ENCODE peak calls at places on chromosomes 7 and 10, in four cellular contexts. S is transverse colon; D is CD4-positive, alpha-beta T cell; R is NT2/D1. E is an unnamed sample.

GRCh38 chr7:98215561-98216495 is 4.6 kb downstream of the BHLHA15 start:
- DNase-seq in R (no peak), S (no peak), D (no peak), E (no peak)

GRCh38 chr10:91198781-91199180 is 21.7 kb upstream of the PCGF5 start:
- DNase-seq in R (no peak), S (no peak), D (no peak), E (no peak)

GRCh38 chr7:36086571-36086970 is 66.5 kb upstream of the EEPD1 start:
- DNase-seq in S (no peak), D (no peak), R (no peak), E (no peak)

GRCh38 chr10:97759981-97760345 is 11.8 kb downstream of the SFRP5 start:
- DNase-seq in S (no peak), R (no peak), D (no peak), E (no peak)

GRCh38 chr10:132232553-132232949 is 45.8 kb downstream of the DPYSL4 start:
- DNase-seq in S (no peak), R (no peak), D (no peak), E (no peak)

GRCh38 chr10:84214612-84215235 is 10.6 kb downstream of the LRIT2 start:
- DNase-seq in D (no peak), S (peak; percentile 36), R (peak; percentile 25), E (peak; percentile 60)

GRCh38 chr7:134448359-134449229 is 10.3 kb downstream of the AKR1B1 start:
- DNase-seq in D (no peak), S (no peak), R (no peak), E (no peak)

GRCh38 chr10:86922553-86922961 is 34.9 kb downstream of the MMRN2 start:
- DNase-seq in R (no peak), D (no peak), S (peak; percentile 52), E (no peak)

GRCh38 chr7:31122649-31123058 is 70.5 kb downstream of the ADCYAP1R1 start:
- DNase-seq in R (peak; percentile 94), D (no peak), S (peak; percentile 49), E (peak; percentile 82)

GRCh38 chr7:113561446-113561845 is 357.4 kb downstream of the PPP1R3A start:
- DNase-seq in R (no peak), S (no peak), D (no peak), E (no peak)

GRCh38 chr7:37385787-37386186 is 62.9 kb downstream of the ELMO1 start:
- DNase-seq in S (no peak), R (no peak), D (no peak), E (no peak)

GRCh38 chr10:125562737-125563136 is 120.2 kb downstream of the TEX36 start:
- DNase-seq in R (peak; percentile 8), D (no peak), S (no peak), E (no peak)

GRCh38 chr7:103113164-103113563 is 35.7 kb downstream of the NAPEPLD start:
- DNase-seq in D (no peak), R (peak; percentile 30), S (no peak), E (no peak)

GRCh38 chr10:37865957-37866671 is 8.7 kb upstream of the ZNF248 start:
- DNase-seq in D (no peak), R (no peak), S (peak; percentile 53), E (no peak)

GRCh38 chr10:49360271-49361177 is 35.4 kb downstream of the DRGX start:
- DNase-seq in D (no peak), S (no peak), R (no peak), E (no peak)

GRCh38 chr7:137146012-137146455 is 197.5 kb downstream of the PTN start:
- DNase-seq in S (no peak), R (no peak), D (no peak), E (no peak)

GRCh38 chr7:31134246-31135188 is 82.4 kb downstream of the ADCYAP1R1 start:
- DNase-seq in D (peak; percentile 15), S (peak; percentile 61), R (peak; percentile 93), E (peak; percentile 93)

GRCh38 chr7:107539824-107540223 is 23.9 kb downstream of the COG5 start:
- DNase-seq in D (no peak), R (no peak), S (no peak), E (no peak)

GRCh38 chr10:131892817-131893675 is 7.8 kb upstream of the PPP2R2D start:
- DNase-seq in R (no peak), D (no peak), S (no peak), E (no peak)

GRCh38 chr7:33907625-33908024 is 2.3 kb downstream of the BMPER start:
- DNase-seq in D (no peak), S (no peak), R (no peak), E (no peak)

GRCh38 chr10:13915710-13916109 is 328.9 kb downstream of the PRPF18 start:
- DNase-seq in R (no peak), S (no peak), D (no peak), E (peak; percentile 51)

GRCh38 chr7:155983176-155983815 is 171.0 kb upstream of the SHH start:
- DNase-seq in S (peak; percentile 3), R (no peak), D (no peak), E (no peak)

GRCh38 chr7:101921061-101921460 is 103.6 kb downstream of the CUX1 start:
- DNase-seq in R (no peak), S (no peak), D (no peak), E (no peak)

GRCh38 chr7:19620470-19620869 is 88.4 kb downstream of the POLR1F start:
- DNase-seq in S (no peak), D (no peak), R (no peak), E (no peak)

GRCh38 chr7:94481246-94481645 is 28.4 kb upstream of the CASD1 start:
- DNase-seq in S (no peak), R (no peak), D (no peak), E (no peak)

GRCh38 chr7:149776848-149777407 is 3.5 kb upstream of the ZNF467 start:
- DNase-seq in R (no peak), S (no peak), D (no peak), E (no peak)

GRCh38 chr10:79132681-79133381 is 64.1 kb downstream of the ZMIZ1 start:
- DNase-seq in R (no peak), D (no peak), S (no peak), E (peak; percentile 61)

GRCh38 chr10:12750526-12751201 is 250.8 kb downstream of the CCDC3 start:
- DNase-seq in R (no peak), S (no peak), D (no peak), E (no peak)

GRCh38 chr7:44581426-44581906 is 565 bp downstream of the TMED4 start:
- DNase-seq in S (peak; percentile 53), D (peak; percentile 32), R (no peak), E (no peak)

GRCh38 chr10:31064334-31064733 is 32.7 kb upstream of the ZNF438 start:
- DNase-seq in S (no peak), D (no peak), R (no peak), E (no peak)

GRCh38 chr10:74079028-74079913 is 71.4 kb downstream of the AP3M1 start:
- DNase-seq in S (no peak), D (no peak), R (no peak), E (no peak)

DNA sequence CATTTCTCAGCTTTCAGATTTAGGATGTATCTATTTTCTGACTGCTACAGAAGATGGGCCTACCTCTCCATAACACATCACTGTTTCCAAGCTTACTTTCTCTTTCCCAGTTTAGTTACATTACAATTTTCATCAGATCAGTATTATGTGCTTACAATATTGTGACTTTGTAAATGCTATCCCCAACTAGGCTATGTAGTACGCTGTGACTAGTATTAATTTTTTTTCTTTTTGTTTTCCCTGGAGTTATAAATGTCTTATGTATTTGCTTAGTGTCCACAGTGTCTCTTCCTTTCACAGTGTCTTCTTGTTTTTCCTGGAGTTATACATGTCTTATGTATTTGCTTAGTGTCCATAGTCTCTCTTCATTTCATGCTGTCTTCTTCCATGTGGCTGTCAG is 188.9 kb downstream of the PTPRN2 start:
- DNase-seq in D (no peak), R (no peak), S (no peak), E (no peak)
- H3K9me3 ChIP-seq in D (peaks cover 7% of the 10 kb centered on the region), R (peaks cover 17% of the 10 kb centered on the region), S (no peaks in the 10 kb centered on the region), E (no peaks in the 10 kb centered on the region)

GRCh38 chr10:20892011-20892585 is 5.0 kb downstream of the NEBL start:
- DNase-seq in S (no peak), D (no peak), R (no peak), E (no peak)

GRCh38 chr10:20892796-20893195 is 4.3 kb downstream of the NEBL start:
- DNase-seq in R (no peak), S (no peak), D (no peak), E (no peak)

GRCh38 chr10:20890009-20890408 is 7.1 kb downstream of the NEBL start:
- DNase-seq in R (no peak), D (no peak), S (no peak), E (no peak)

GRCh38 chr10:20890491-20891337 is 6.4 kb downstream of the NEBL start:
- DNase-seq in D (no peak), S (no peak), R (peak; percentile 18), E (no peak)

DNA sequence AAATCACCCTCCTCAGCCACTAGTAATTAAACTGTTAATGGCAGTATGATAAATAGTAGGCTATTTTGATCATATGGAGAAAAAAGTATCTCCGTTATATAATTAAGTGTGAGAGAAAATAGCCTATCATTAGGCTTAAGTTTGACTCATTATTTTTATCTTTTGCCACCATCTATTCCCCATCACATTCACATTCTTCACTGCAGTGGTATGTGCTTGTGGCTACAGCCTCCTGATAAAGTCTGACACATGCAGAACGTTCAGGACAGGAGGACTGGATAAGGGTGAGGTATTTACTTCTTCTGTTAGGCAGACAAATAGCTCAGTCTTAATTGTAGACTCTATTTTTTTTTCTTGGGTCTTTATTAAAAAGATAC is 5.8 kb downstream of the NEBL start:
- DNase-seq in R (no peak), D (no peak), S (no peak), E (no peak)
- H3K9me3 ChIP-seq in R (no peaks in the 10 kb centered on the region), D (no peaks in the 10 kb centered on the region), S (no peaks in the 10 kb centered on the region), E (no peaks in the 10 kb centered on the region)

DNA sequence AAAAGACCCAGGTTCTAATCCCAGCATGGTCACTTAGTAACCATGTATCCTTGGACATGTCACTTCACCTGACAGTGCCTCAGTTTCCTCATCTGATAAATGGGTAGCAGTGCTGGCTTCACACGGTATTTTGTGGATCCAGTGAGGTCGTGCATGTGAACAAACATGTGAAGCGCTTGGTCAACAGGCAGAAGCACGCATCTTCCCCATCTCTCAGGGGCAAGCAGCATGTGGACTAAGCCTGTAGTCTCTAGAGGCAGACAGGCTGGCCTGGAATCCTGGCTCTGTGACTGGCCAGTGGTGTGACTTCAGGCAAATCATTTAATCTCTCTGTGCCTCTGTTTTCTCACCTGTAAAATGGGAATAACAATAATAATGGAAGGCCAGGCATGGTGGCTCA is 115.8 kb downstream of the C10orf105 start:
- DNase-seq in S (no peak), R (no peak), D (no peak), E (no peak)
- H3K9me3 ChIP-seq in S (no peaks in the 10 kb centered on the region), R (no peaks in the 10 kb centered on the region), D (no peaks in the 10 kb centered on the region), E (no peaks in the 10 kb centered on the region)

DNA sequence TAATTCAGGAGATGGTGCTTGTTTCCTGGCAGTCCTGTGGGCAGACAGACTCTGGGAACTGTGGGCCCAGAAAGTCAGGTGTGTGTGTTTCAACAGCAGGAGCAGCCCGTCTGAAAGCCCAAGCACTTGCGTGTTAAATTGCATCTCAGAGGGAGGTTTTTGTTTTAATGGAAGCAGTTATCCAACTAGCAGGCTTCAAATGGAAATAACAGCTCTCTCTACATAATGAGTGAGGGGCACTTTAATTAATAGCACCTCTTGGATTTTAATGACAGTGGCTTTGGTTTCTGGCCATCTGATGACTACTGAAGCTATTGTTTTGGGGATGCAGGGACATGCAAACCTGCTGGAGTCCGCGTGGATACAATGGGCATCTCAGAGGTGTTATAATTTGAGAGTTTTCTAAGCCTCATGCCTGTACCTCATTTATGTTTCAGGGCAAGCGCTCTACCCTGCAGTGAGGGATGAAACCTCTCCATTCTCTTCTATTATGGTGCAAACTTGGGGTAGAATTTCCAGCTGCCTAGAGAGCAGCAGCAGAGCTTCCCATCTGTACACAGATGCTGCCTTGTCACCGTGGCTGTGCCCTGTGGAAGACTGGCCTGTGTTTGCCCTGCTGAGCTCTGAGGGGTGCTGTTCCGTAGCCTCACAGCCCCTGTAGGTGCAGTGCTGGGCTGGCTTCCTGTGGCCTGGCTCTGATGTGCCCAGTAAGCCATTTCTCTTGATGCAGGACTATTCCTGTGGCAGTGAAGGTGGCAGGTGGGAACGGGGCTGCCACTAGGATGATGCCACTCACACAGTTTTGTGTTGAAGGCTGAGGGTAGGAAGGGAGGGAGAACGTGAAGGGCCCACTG is 206.6 kb upstream of the GPR26 start:
- DNase-seq in R (peak; percentile 64), D (no peak), S (no peak), E (no peak)
- H3K9me3 ChIP-seq in R (no peaks in the 10 kb centered on the region), D (no peaks in the 10 kb centered on the region), S (no peaks in the 10 kb centered on the region), E (no peaks in the 10 kb centered on the region)

E was measured in neural progenitor cell.